ENCODE peak calls at places on chromosomes 3 and 15, in nine cellular contexts. C is neural crest cell; Z is GM12878; I is H9; F is CD8-positive, alpha-beta T cell; U is nephron progenitor cell; D is foreskin fibroblast; H is H1; S is heart right ventricle. G is an unnamed sample.

GRCh38 chr3:45555154-45555591 is 39.4 kb upstream of the LIMD1 start:
- DNase-seq in S (no peak), H (no peak), F (no peak), U (no peak), Z (no peak), C (no peak), I (no peak), D (no peak), G (no peak)

GRCh38 chr15:72968531-72968922 is 83.7 kb upstream of the NEO1 start:
- DNase-seq in Z (no peak), C (no peak), F (no peak), S (no peak), H (no peak), I (no peak), U (no peak), D (peak; percentile 30), G (no peak)

GRCh38 chr15:42218953-42219596 is 11.0 kb upstream of the VPS39 start:
- DNase-seq in Z (no peak), H (no peak), U (no peak), C (no peak), D (no peak), I (no peak), F (no peak), S (no peak), G (no peak)

GRCh38 chr3:64815195-64815627 is 127.4 kb upstream of the ADAMTS9 start:
- DNase-seq in U (no peak), C (no peak), I (no peak), D (peak; percentile 19), Z (no peak), F (no peak), S (no peak), H (no peak), G (peak; percentile 19)

GRCh38 chr15:55618396-55618795 is 30.3 kb upstream of the PYGO1 start:
- DNase-seq in Z (no peak), D (no peak), C (no peak), H (no peak), I (no peak), S (no peak), F (no peak), U (no peak), G (no peak)

GRCh38 chr15:98842973-98843285 is 164.7 kb downstream of the PGPEP1L start:
- DNase-seq in U (no peak), F (no peak), Z (no peak), I (no peak), D (no peak), S (no peak), C (no peak), H (no peak), G (no peak)

GRCh38 chr3:197305854-197306253 is 7.4 kb upstream of the DLG1 start:
- DNase-seq in I (no peak), Z (peak; percentile 75), H (no peak), U (no peak), D (peak; percentile 56), F (no peak), S (no peak), C (no peak), G (no peak)

GRCh38 chr15:72827216-72827615 is 43.7 kb upstream of the ADPGK start:
- DNase-seq in Z (no peak), I (no peak), D (peak; percentile 24), F (peak; percentile 38), H (no peak), C (no peak), U (no peak), S (no peak), G (no peak)

GRCh38 chr3:32934150-32934742 is 17.2 kb upstream of the CCR4 start:
- DNase-seq in H (no peak), Z (no peak), I (no peak), U (peak; percentile 24), F (no peak), D (peak; percentile 59), C (peak; percentile 34), S (no peak), G (peak; percentile 57)

GRCh38 chr15:94080989-94081605 is 150.3 kb upstream of the MCTP2 start:
- DNase-seq in Z (no peak), F (no peak), I (no peak), U (no peak), H (no peak), C (no peak), D (no peak), S (no peak), G (no peak)

GRCh38 chr3:197364410-197365071 is 66.1 kb upstream of the DLG1 start:
- DNase-seq in U (no peak), D (peak; percentile 26), I (no peak), C (no peak), F (no peak), S (no peak), H (no peak), Z (no peak), G (peak; percentile 5)

GRCh38 chr3:10286596-10287295 is 6.0 kb downstream of the GHRL start:
- DNase-seq in H (peak; percentile 75), Z (no peak), S (no peak), F (no peak), C (no peak), I (peak; percentile 67), U (no peak), D (peak; percentile 73), G (peak; percentile 76)

GRCh38 chr15:34726407-34727100 is 28.2 kb downstream of the GJD2 start:
- DNase-seq in H (no peak), D (peak; percentile 45), F (no peak), C (no peak), I (no peak), Z (no peak), U (no peak), S (no peak), G (no peak)

GRCh38 chr15:90460142-90460824 is 69.4 kb upstream of the CRTC3 start:
- DNase-seq in D (no peak), H (no peak), S (no peak), Z (no peak), U (no peak), C (no peak), F (no peak), I (no peak), G (no peak)

GRCh38 chr15:81315452-81316203 is 8.3 kb downstream of the STARD5 start:
- DNase-seq in I (no peak), U (no peak), Z (no peak), S (no peak), D (no peak), F (no peak), C (no peak), H (no peak), G (no peak)

GRCh38 chr3:105868450-105868744 is 415 bp downstream of the CBLB start:
- DNase-seq in H (peak; percentile 66), I (peak; percentile 54), F (no peak), S (peak; percentile 65), D (peak; percentile 66), Z (no peak), C (peak; percentile 40), U (peak; percentile 69), G (peak; percentile 76)

GRCh38 chr3:47772047-47772446 is 9.6 kb downstream of the SMARCC1 start:
- DNase-seq in U (no peak), C (no peak), D (no peak), S (no peak), H (no peak), Z (no peak), I (no peak), F (no peak), G (no peak)

GRCh38 chr15:45677797-45678196 is 43.0 kb downstream of the SQOR start:
- DNase-seq in C (no peak), D (no peak), I (no peak), H (no peak), Z (no peak), U (no peak), S (no peak), F (no peak), G (no peak)
- TF ChIP-seq CTCF in C (no peak), D (no peak), I (no peak), H (no peak), Z (no peak), U (no peak), S (no peak), F (no peak), G (no peak)

GRCh38 chr3:172040078-172040975 is 949 bp downstream of the FNDC3B start:
- DNase-seq in F (peak; percentile 55), U (peak; percentile 76), H (peak; percentile 76), S (peak; percentile 88), Z (no peak), I (peak; percentile 75), D (peak; percentile 91), C (peak; percentile 49), G (peak; percentile 86)
- TF ChIP-seq CTCF in F (no peak), U (no peak), H (no peak), S (peak; percentile 24), Z (peak; percentile 15), I (peak; percentile 37), D (peak; percentile 29), C (peak; percentile 39), G (peak; percentile 37)

DNA sequence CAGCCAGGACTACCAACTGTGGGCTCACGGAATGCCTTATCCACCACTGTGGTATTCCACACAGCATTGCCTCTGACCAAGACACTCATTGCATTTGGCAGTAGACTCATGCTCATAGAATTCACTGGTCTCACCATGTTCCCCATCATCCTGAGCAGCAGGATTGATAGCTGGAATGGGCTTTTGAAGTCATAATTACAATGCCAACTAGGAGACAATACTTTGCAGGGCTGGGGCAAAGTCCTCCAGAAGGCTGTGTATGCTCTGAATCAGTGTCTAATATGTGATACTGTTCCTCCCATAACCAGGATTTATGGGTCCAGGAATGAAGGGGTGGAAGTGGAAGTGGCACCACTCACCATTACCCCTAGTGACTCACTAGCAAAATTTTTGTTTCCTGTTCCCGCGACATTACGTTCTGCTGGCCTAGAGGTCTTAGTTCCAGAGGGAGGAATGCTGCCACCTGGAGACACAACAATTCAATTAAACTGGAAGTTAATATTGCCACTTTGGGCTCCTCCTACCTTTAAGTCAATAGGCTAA is 58.6 kb upstream of the CCDC80 start:
- DNase-seq in C (no peak), D (peak; percentile 81), U (no peak), I (no peak), F (no peak), S (no peak), Z (no peak), H (no peak), G (no peak)
- TF ChIP-seq CTCF in C (no peak), D (no peak), U (no peak), I (peak; percentile 48), F (no peak), S (no peak), Z (no peak), H (no peak), G (peak; percentile 50)

DNA sequence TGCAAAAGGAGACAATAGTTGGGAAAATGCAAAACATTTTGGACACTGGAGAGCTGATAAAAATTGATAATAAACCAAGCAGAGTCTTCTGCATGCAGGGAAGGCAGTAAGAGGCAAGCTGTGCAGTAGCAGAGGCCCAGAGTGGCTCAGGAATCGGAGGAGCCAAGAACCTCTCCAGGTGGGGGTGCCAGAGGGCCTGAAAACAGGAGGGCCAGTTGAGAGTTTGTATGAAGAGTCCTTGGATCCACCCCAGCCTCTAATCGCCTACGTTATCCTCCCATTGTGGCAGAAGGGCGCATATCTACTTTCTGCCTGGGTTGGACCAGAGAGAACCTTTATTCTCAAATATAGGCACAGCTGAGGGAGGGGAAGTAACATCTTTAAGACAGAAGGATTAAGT is 48.9 kb upstream of the RBP1 start:
- DNase-seq in S (peak; percentile 21), C (no peak), I (peak; percentile 77), Z (no peak), U (no peak), D (no peak), F (no peak), H (peak; percentile 83), G (peak; percentile 50)
- TF ChIP-seq CTCF in S (no peak), C (no peak), I (peak; percentile 71), Z (peak; percentile 11), U (no peak), D (no peak), F (no peak), H (peak; percentile 81), G (no peak)